ENCODE peak calls at places on chromosome 21, in nine cellular contexts. P is Calu3; E is left ventricle myocardium inferior; I is left lung; M is central memory CD4-positive, alpha-beta T cell; K is NCI-H187 treated with DMSO at 0.1 percent for 48 hours; W is AG04450; U is heart left ventricle; R is skeletal muscle cell. B is an unnamed sample.

GRCh38 chr21:35738342-35738961 is 321.9 kb downstream of the SETD4 start:
- DNase-seq in K (peak), R (no peak), I (no peak), M (no peak), W (no peak), E (no peak), P (no peak), U (peak), B (no peak)

GRCh38 chr21:41168391-41169257 is 664 bp downstream of the BACE2 start:
- DNase-seq in U (peak), I (peak), P (peak), R (no peak), W (no peak), E (peak), K (no peak), M (no peak), B (no peak)

GRCh38 chr21:39083377-39084008 is 99.8 kb downstream of the PSMG1 start:
- DNase-seq in U (no peak), M (no peak), R (no peak), E (no peak), K (no peak), W (no peak), I (no peak), P (no peak), B (peak)

GRCh38 chr21:28763809-28764418 is 228.8 kb downstream of the LTN1 start:
- DNase-seq in M (no peak), U (no peak), P (no peak), K (no peak), R (no peak), E (no peak), W (no peak), I (no peak), B (no peak)

GRCh38 chr21:24955275-24955961 is 651.9 kb downstream of the MRPL39 start:
- DNase-seq in P (no peak), W (no peak), M (no peak), I (no peak), E (no peak), U (no peak), K (no peak), R (no peak), B (no peak)

GRCh38 chr21:31342328-31342727 is 1.7 kb downstream of the TIAM1 start:
- DNase-seq in U (no peak), W (no peak), K (no peak), M (no peak), P (no peak), E (no peak), R (no peak), I (no peak), B (no peak)

GRCh38 chr21:38788275-38788911 is 17.3 kb upstream of the ETS2 start:
- DNase-seq in M (no peak), R (no peak), W (no peak), I (no peak), U (no peak), P (no peak), K (no peak), E (no peak), B (no peak)

GRCh38 chr21:45994738-45995685 is 13.4 kb downstream of the COL6A1 start:
- DNase-seq in R (no peak), P (no peak), E (peak), W (no peak), U (peak), M (no peak), K (no peak), I (peak), B (no peak)

GRCh38 chr21:43950481-43950880 is 61.6 kb upstream of the TRAPPC10 start:
- DNase-seq in W (no peak), I (peak), M (no peak), K (no peak), U (no peak), R (no peak), E (no peak), P (no peak), B (no peak)

GRCh38 chr21:32818411-32818810 is 46.9 kb upstream of the PAXBP1 start:
- DNase-seq in R (no peak), E (no peak), M (no peak), W (no peak), U (no peak), I (no peak), P (no peak), K (no peak), B (no peak)

GRCh38 chr21:42219606-42220137 is 732 bp downstream of the ABCG1 start:
- DNase-seq in U (no peak), M (no peak), K (no peak), R (no peak), E (peak), I (peak), P (no peak), W (no peak), B (no peak)

GRCh38 chr21:31898898-31899630 is 26.2 kb downstream of the HUNK start:
- DNase-seq in I (no peak), E (no peak), U (no peak), R (no peak), P (no peak), K (no peak), W (no peak), M (no peak), B (no peak)

B was measured in amniotic epithelial cell.